ENCODE peak calls at places on chromosomes 13 and 19, in six cellular contexts. Z is HFF-Myc, X is mucosa of descending colon, R is body of pancreas, Q is GM23338, I is esophagus squamous epithelium. A is an unnamed sample.

GRCh38 chr13:112855859-112856258 is 113.2 kb upstream of the MCF2L start:
- DNase-seq in Z (no peak), Q (no peak), X (no peak), R (no peak), I (no peak), A (no peak)

GRCh38 chr19:12969292-12969988 is at the start of gene DAND5:
- DNase-seq in R (peak; percentile 62), Q (peak; percentile 34), X (no peak), Z (no peak), I (no peak), A (no peak)

GRCh38 chr19:3115916-3116602 is 19.8 kb upstream of the GNA15 start:
- DNase-seq in R (no peak), X (no peak), I (no peak), Z (no peak), Q (peak; percentile 67), A (no peak)

GRCh38 chr19:3024509-3024869 is 4.6 kb downstream of the TLE2 start:
- DNase-seq in R (no peak), Q (no peak), X (no peak), I (no peak), Z (no peak), A (no peak)

GRCh38 chr19:3690551-3691371 is 9.5 kb downstream of the PIP5K1C start:
- DNase-seq in X (no peak), Q (no peak), I (no peak), R (no peak), Z (no peak), A (no peak)

GRCh38 chr13:27088619-27089018 is 83.0 kb downstream of the USP12 start:
- DNase-seq in Z (no peak), Q (no peak), R (no peak), I (no peak), X (no peak), A (no peak)

GRCh38 chr19:51737924-51738323 is 13.8 kb downstream of the FPR1 start:
- DNase-seq in X (no peak), I (no peak), Z (no peak), Q (no peak), R (no peak), A (no peak)

GRCh38 chr13:40660270-40660669 is 6.2 kb downstream of the FOXO1 start:
- DNase-seq in I (no peak), R (no peak), X (no peak), Z (no peak), Q (peak; percentile 45), A (no peak)

GRCh38 chr13:64704121-64704520 is 2526.0 kb downstream of the PCDH9 start:
- DNase-seq in Q (no peak), X (no peak), R (no peak), Z (no peak), I (no peak), A (no peak)

GRCh38 chr13:99663908-99664307 is 162.6 kb downstream of the TM9SF2 start:
- DNase-seq in R (no peak), X (no peak), Q (no peak), Z (no peak), I (no peak), A (no peak)

GRCh38 chr13:110017379-110017778 is 231.0 kb upstream of the IRS2 start:
- DNase-seq in Q (peak; percentile 53), I (no peak), X (no peak), R (peak; percentile 44), Z (peak; percentile 95), A (no peak)

GRCh38 chr19:21626091-21626490 is 120.7 kb downstream of the ZNF429 start:
- DNase-seq in R (no peak), Q (no peak), I (no peak), X (no peak), Z (no peak), A (no peak)

GRCh38 chr13:90800082-90800746 is 547.3 kb upstream of the MIR17HG start:
- DNase-seq in X (peak; percentile 33), R (peak; percentile 22), Z (no peak), I (no peak), Q (no peak), A (no peak)

GRCh38 chr13:112575295-112575622 is 12.7 kb downstream of the TUBGCP3 start:
- DNase-seq in X (no peak), Z (no peak), Q (no peak), R (no peak), I (no peak), A (no peak)

GRCh38 chr13:30441304-30441703 is 19.0 kb downstream of the UBE2L5 start:
- DNase-seq in I (no peak), R (no peak), Q (no peak), Z (no peak), X (no peak), A (no peak)

GRCh38 chr13:40031031-40031430 is 375.6 kb downstream of the COG6 start:
- DNase-seq in R (no peak), X (no peak), Q (no peak), Z (peak; percentile 32), I (no peak), A (no peak)

GRCh38 chr13:40452038-40452666 is 214.3 kb downstream of the FOXO1 start:
- DNase-seq in I (no peak), Z (no peak), Q (no peak), R (no peak), X (no peak), A (no peak)

GRCh38 chr13:114025432-114026127 is 51.7 kb upstream of the C13orf46 start:
- DNase-seq in Z (peak; percentile 27), R (no peak), X (no peak), I (no peak), Q (no peak), A (no peak)

GRCh38 chr19:35755160-35755549 is 1.7 kb downstream of the HSPB6 start:
- DNase-seq in R (no peak), Z (no peak), Q (peak; percentile 21), I (no peak), X (no peak), A (no peak)

GRCh38 chr19:41265376-41266153 is 1.4 kb downstream of the HNRNPUL1 start:
- DNase-seq in I (no peak), Z (no peak), R (peak; percentile 20), Q (peak; percentile 11), X (peak; percentile 51), A (peak; percentile 12)

GRCh38 chr19:41263042-41263849 is 926 bp upstream of the HNRNPUL1 start:
- DNase-seq in Q (peak; percentile 33), I (no peak), R (peak; percentile 67), Z (peak; percentile 20), X (peak; percentile 76), A (peak; percentile 82)

GRCh38 chr19:41264581-41265375 is 606 bp downstream of the HNRNPUL1 start:
- DNase-seq in Q (peak; percentile 84), Z (no peak), I (no peak), X (peak; percentile 73), R (peak; percentile 50), A (peak; percentile 73)

GRCh38 chr19:41261474-41262190 is 2.5 kb upstream of the HNRNPUL1 start:
- DNase-seq in Q (no peak), I (no peak), X (no peak), R (no peak), Z (peak; percentile 14), A (no peak)

DNA sequence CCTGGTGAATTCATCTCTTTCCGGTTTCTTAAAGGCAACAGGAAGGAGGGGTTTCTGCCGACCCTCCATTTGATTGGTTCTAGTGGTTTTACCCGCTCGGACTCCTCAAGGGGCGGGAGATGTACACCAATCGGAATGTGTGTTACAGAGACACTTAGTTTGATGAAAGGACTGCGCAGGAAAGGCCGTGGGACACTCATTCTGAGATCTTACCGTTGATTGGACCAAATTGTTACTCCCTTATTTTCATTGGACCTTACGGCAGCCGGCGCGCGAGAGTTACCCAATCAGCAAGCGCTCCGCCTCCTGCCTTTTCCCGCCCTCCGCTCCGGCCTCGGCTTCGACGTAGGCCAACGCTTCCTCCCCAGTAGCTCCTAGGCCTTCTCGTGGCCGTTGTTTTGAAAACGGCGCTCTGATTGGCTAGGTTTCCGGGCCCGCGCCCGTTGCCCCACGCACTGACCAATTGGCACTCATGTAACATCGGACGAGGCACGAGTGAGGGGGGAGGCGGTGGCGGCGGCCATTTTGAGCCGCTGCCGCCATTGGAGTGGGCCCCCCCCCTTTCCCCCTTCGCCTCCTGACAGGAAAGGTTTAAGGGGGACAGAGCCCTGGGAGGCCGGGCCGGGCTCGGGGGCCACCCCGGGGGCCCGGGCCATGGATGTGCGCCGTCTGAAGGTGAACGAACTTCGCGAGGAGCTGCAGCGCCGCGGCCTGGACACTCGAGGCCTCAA is at the start of gene HNRNPUL1:
- DNase-seq in Z (peak; percentile 100), I (peak; percentile 100), Q (peak; percentile 100), R (peak; percentile 99), X (peak; percentile 99), A (peak; percentile 98)
- TF ChIP-seq CTCF in Z (no peak), I (peak; percentile 31), Q (peak; percentile 21), R (peak; percentile 44), X (no peak), A (no peak)

DNA sequence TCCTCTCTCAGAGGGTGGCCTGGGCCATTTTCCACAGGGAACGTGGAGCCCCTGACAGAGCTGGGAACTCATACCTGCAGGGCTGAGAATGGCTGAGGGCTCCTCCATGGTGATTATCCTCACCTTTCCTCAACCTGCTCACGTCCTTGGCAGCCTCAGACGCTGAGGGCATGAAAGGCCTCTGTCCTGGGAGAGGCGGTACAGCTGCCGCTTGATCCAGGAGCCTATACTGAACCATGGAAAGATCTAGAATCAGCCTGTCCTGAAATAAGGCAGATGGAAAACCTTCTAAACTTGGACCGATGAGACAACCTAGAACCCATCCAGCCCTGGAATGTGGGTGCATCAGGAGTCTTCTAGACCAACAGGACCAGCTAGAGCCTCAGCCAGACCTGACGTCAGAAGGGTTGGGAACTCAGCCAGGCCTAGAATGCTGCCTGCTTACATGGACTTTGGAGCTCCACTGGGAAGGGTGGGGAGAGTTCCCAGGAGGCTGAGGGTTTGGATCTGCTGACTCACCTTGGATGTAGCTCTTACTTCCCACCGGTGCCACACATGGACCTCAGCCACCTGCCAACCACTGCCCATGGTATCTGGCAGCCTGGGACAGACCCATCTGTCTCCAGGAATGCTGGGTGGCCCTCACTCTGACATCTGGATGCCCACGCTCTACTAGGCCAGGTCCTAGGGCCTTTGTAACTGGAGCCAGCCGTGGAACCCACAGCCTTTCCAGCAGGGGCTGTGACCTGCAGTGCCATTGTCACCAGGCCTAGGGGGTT is 7.5 kb downstream of the KCTD15 start:
- DNase-seq in R (peak; percentile 97), Z (no peak), I (no peak), Q (no peak), X (peak; percentile 92), A (no peak)
- TF ChIP-seq CTCF in R (no peak), Z (no peak), I (no peak), Q (no peak), X (no peak), A (no peak)

DNA sequence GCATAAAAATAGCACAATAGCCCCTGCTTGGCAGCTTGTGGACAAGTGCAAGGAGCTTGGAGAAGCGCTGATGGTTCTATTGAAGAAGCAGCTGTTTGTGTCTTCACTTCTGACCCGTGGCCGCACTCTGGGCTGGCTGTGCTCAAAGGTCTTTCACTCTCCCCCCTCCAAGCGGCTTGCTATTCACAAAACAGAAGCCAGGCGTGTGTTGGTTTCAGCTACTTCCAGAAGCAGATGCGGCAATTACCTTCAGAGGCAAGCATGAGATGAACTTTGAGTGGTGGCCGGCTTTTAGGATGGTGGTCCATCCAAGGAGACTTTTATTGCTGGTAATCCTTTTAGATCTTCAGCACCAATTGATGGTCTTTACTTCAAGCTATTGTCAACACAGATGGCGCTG is 188.5 kb upstream of the ARGLU1 start:
- DNase-seq in X (no peak), Q (no peak), I (no peak), R (no peak), Z (no peak), A (no peak)
- TF ChIP-seq CTCF in X (no peak), Q (no peak), I (no peak), R (no peak), Z (no peak), A (no peak)

DNA sequence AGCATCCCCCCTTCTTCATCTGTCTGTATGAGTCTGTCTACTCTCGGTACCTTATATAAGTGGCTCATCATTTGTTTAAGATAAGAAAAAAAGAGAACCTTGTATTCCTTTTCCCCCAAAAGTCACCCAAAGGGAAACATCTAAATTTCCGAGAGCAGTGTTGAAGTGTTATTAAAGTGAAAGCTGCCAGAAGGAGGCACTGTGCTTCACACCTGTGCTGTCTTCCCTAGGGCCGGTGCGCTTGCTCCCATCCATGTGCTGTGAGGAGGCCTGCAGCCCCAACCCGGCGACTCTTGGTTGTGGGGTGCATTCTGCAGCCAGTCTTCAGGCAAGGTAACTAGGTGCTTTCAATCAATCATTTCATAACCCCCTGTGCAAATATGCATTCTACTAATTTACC is 97.5 kb downstream of the TNFRSF19 start:
- DNase-seq in Q (peak; percentile 83), I (no peak), Z (no peak), X (no peak), R (no peak), A (no peak)
- TF ChIP-seq CTCF in Q (peak; percentile 70), I (peak; percentile 21), Z (no peak), X (no peak), R (no peak), A (no peak)

A was measured in CD8-positive, alpha-beta T cell.